ENCODE peak calls at places on chromosomes 11 and 22, in nine cellular contexts. C, O, B, T, G, X, N, A and E are unnamed samples.

GRCh38 chr11:19559746-19560145 is 152.9 kb upstream of the NAV2 start:
- DNase-seq in C (no peak), O (no peak), B (no peak), T (no peak), G (no peak), X (no peak), N (no peak), A (no peak), E (no peak)

GRCh38 chr11:68950776-68951175 is 30.0 kb downstream of the MRGPRD start:
- DNase-seq in C (no peak), O (no peak), B (no peak), T (no peak), G (no peak), X (peak; percentile 58), N (no peak), A (no peak), E (no peak)

GRCh38 chr11:44146931-44147330 is 51.5 kb downstream of the EXT2 start:
- DNase-seq in C (no peak), O (no peak), B (no peak), T (no peak), G (no peak), X (no peak), N (no peak), A (no peak), E (no peak)

GRCh38 chr11:73267122-73267846 is 4.9 kb upstream of the P2RY6 start:
- DNase-seq in C (no peak), O (no peak), B (no peak), T (no peak), G (no peak), X (no peak), N (no peak), A (no peak), E (no peak)

GRCh38 chr22:42343551-42344081 is 73.2 kb upstream of the TCF20 start:
- DNase-seq in C (peak; percentile 34), O (no peak), B (no peak), T (no peak), G (no peak), X (no peak), N (no peak), A (no peak), E (no peak)

GRCh38 chr11:8375932-8376331 is 112.3 kb upstream of the LMO1 start:
- DNase-seq in C (no peak), O (no peak), B (no peak), T (no peak), G (no peak), X (no peak), N (no peak), A (no peak), E (no peak)

GRCh38 chr11:119772581-119772980 is 43.6 kb upstream of the NECTIN1 start:
- DNase-seq in C (no peak), O (no peak), B (no peak), T (no peak), G (no peak), X (no peak), N (no peak), A (no peak), E (no peak)

GRCh38 chr22:17917490-17917983 is 106.8 kb downstream of the MICAL3 start:
- DNase-seq in C (no peak), O (no peak), B (peak; percentile 57), T (no peak), G (no peak), X (no peak), N (no peak), A (no peak), E (no peak)

GRCh38 chr11:82765466-82766034 is 31.9 kb upstream of the FAM181B start:
- DNase-seq in C (no peak), O (no peak), B (no peak), T (no peak), G (no peak), X (no peak), N (no peak), A (no peak), E (no peak)

GRCh38 chr11:134008593-134008992 is 51.8 kb upstream of the IGSF9B start:
- DNase-seq in C (no peak), O (no peak), B (no peak), T (no peak), G (no peak), X (no peak), N (no peak), A (no peak), E (no peak)

GRCh38 chr22:44337658-44338004 is 24.9 kb upstream of the SHISAL1 start:
- DNase-seq in C (no peak), O (peak; percentile 66), B (no peak), T (no peak), G (peak; percentile 73), X (no peak), N (peak; percentile 72), A (no peak), E (peak; percentile 49)

GRCh38 chr11:111602865-111603632 is 800 bp downstream of the SIK2 start:
- DNase-seq in C (peak; percentile 46), O (peak; percentile 52), B (no peak), T (no peak), G (peak; percentile 63), X (peak; percentile 46), N (peak; percentile 49), A (peak; percentile 16), E (peak; percentile 35)

GRCh38 chr22:46001426-46002106 is 24.6 kb upstream of the WNT7B start:
- DNase-seq in C (peak; percentile 35), O (no peak), B (no peak), T (no peak), G (no peak), X (no peak), N (no peak), A (no peak), E (no peak)

GRCh38 chr11:22713336-22713735 is 46.9 kb downstream of the GAS2 start:
- DNase-seq in C (no peak), O (no peak), B (no peak), T (no peak), G (no peak), X (no peak), N (no peak), A (no peak), E (no peak)

GRCh38 chr11:108654994-108655631 is 9.8 kb upstream of the DDX10 start:
- DNase-seq in C (no peak), O (peak; percentile 66), B (no peak), T (no peak), G (peak; percentile 61), X (no peak), N (peak; percentile 63), A (peak; percentile 54), E (peak; percentile 43)